ENCODE peak calls at places on chromosome 1, in seven cellular contexts. H, F, K, P, E, R and V are unnamed samples.

GRCh38 chr1:184843732-184844495 is 89.3 kb upstream of the EDEM3 start:
- DNase-seq in H (no peak), F (peak; percentile 87), K (peak; percentile 30), P (no peak), E (no peak), R (no peak), V (no peak)

GRCh38 chr1:156444407-156445001 is 56.1 kb downstream of the MEF2D start:
- DNase-seq in H (no peak), F (no peak), K (peak; percentile 46), P (peak; percentile 61), E (no peak), R (no peak), V (no peak)

GRCh38 chr1:34164510-34165381 is at the start of gene CSMD2:
- DNase-seq in H (no peak), F (no peak), K (peak; percentile 28), P (peak; percentile 12), E (no peak), R (peak; percentile 23), V (no peak)

GRCh38 chr1:47870946-47871750 is 126.0 kb downstream of the TRABD2B start:
- DNase-seq in H (no peak), F (no peak), K (no peak), P (no peak), E (no peak), R (no peak), V (no peak)

GRCh38 chr1:74733616-74734484 is 898 bp downstream of the TYW3 start:
- DNase-seq in H (no peak), F (peak; percentile 55), K (peak; percentile 27), P (peak; percentile 73), E (no peak), R (peak; percentile 77), V (no peak)

GRCh38 chr1:27660300-27660837 is 11.6 kb downstream of the IFI6 start:
- DNase-seq in H (no peak), F (no peak), K (no peak), P (no peak), E (no peak), R (no peak), V (no peak)

GRCh38 chr1:206469933-206470691 is at the start of gene IKBKE:
- DNase-seq in H (peak; percentile 63), F (peak; percentile 84), K (peak; percentile 68), P (peak; percentile 67), E (no peak), R (peak; percentile 73), V (no peak)

GRCh38 chr1:159815926-159816325 is 10.7 kb upstream of the SLAMF8 start:
- DNase-seq in H (no peak), F (no peak), K (no peak), P (no peak), E (no peak), R (no peak), V (no peak)

GRCh38 chr1:15584489-15585363 is at the start of gene AGMAT:
- DNase-seq in H (no peak), F (peak; percentile 79), K (peak; percentile 62), P (peak; percentile 76), E (peak; percentile 59), R (no peak), V (no peak)

GRCh38 chr1:53069265-53069662 is 7.3 kb downstream of the PODN start:
- DNase-seq in H (peak; percentile 15), F (no peak), K (peak; percentile 1), P (no peak), E (no peak), R (no peak), V (no peak)

GRCh38 chr1:193143285-193143684 is 21.5 kb downstream of the CDC73 start:
- DNase-seq in H (no peak), F (no peak), K (no peak), P (no peak), E (no peak), R (peak; percentile 41), V (no peak)

GRCh38 chr1:4344065-4344753 is 310.2 kb upstream of the AJAP1 start:
- DNase-seq in H (no peak), F (no peak), K (no peak), P (no peak), E (no peak), R (no peak), V (no peak)

GRCh38 chr1:77925966-77926365 is 37.5 kb downstream of the NEXN start:
- DNase-seq in H (no peak), F (no peak), K (no peak), P (no peak), E (no peak), R (no peak), V (no peak)

GRCh38 chr1:109762821-109763645 is 690 bp downstream of the EPS8L3 start:
- DNase-seq in H (no peak), F (peak; percentile 54), K (peak; percentile 2), P (no peak), E (no peak), R (peak; percentile 92), V (no peak)

GRCh38 chr1:165073402-165074007 is 283.0 kb downstream of the LMX1A start:
- DNase-seq in H (no peak), F (no peak), K (no peak), P (peak; percentile 59), E (no peak), R (peak; percentile 56), V (no peak)

GRCh38 chr1:204461331-204462228 is 33.0 kb downstream of the PIK3C2B start:
- DNase-seq in H (peak; percentile 74), F (peak; percentile 85), K (no peak), P (no peak), E (no peak), R (no peak), V (no peak)

GRCh38 chr1:195577748-195578147 is 1030.5 kb downstream of the KCNT2 start:
- DNase-seq in H (no peak), F (no peak), K (no peak), P (no peak), E (no peak), R (no peak), V (no peak)

DNA sequence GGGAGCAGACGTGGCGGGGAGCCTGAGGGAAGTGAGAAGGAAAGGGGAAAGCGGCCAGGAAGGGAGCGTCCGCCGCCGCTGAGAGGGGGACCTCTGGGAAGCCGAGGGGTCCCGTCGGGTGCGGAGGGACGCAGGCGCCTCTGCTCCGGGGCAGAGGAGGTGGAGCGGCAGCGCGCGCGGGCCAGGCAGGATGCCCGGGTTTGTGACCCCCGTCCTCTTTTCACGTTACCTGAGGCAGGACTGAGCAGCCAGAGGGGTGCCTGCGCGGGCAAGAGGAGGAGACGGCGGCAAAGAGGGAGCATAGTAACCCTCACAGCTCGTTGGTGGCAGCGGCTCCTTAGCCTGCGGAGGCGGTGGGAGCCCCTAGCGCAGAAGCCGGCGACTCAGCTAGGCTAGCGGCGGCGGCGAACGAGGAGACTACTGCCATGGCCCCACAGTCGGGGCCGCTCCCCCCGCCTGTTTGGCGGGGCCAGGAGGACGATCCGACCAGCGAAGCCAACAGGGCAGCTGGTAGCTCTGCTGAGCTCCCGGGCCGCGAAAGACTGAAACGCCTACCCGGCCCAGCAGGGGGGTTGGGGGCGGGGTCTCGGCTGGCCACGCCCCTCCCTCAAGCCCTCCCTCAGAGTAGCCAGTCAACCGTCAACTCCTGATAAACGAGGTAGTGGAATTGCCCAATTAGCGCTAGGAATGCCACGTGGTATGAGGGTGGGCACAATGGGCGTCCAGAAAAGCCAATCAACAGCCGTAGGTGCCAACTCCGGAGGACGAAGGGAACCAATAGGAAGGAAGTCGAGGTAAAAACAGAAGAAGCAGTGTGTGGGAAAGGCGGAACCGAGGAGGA is at the start of gene TESK2:
- DNase-seq in H (peak; percentile 96), F (peak; percentile 99), K (peak; percentile 99), P (peak; percentile 99), E (peak; percentile 97), R (peak; percentile 99), V (peak; percentile 100)
- TF ChIP-seq POLR2A in H (no peak), F (peak; percentile 91), K (peak; percentile 89), P (no peak), E (peak; percentile 50), R (peak; percentile 62), V (no peak)

DNA sequence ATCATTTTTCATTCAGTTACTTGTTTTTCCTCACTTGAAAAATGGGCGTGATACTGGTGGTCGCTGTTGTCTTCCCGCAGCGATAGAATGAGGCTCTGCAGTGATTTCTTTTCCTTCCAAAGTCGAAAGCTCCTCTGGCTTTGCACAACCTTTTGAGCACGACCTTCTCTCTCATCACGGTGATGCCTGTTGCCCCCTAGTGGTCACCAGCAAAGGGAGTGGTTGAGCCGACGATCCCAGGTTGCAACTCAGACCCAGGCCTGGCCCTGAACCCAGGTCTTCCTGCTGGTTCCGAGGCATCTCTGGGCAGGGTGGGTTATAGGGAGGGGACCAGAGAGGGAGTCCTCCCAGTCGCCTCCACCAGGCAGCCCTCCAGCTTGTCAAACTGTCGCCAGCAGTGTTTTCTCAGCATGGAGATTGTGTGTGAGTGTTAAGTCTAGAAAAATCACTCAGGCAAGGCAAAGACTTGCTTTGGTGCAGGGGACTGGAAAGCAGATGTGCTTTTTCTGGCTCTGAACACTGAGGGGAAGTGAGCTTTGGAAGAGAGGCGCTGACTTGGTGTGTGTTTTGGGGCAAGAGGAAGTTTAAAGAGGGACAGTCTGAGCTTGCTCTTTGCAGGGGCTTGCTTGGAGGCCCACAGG is 285.3 kb downstream of the CAMTA1 start:
- DNase-seq in H (peak; percentile 64), F (peak; percentile 83), K (peak; percentile 74), P (peak; percentile 52), E (no peak), R (peak; percentile 72), V (peak; percentile 47)
- H3K4me3 ChIP-seq in H (peak overlapping the region; percentile 7), F (peak overlapping the region; percentile 34), K (no peak overlapping the region), P (no peak overlapping the region), E (peak overlapping the region; percentile 25), R (peak overlapping the region; percentile 19), V (no peak overlapping the region)

DNA sequence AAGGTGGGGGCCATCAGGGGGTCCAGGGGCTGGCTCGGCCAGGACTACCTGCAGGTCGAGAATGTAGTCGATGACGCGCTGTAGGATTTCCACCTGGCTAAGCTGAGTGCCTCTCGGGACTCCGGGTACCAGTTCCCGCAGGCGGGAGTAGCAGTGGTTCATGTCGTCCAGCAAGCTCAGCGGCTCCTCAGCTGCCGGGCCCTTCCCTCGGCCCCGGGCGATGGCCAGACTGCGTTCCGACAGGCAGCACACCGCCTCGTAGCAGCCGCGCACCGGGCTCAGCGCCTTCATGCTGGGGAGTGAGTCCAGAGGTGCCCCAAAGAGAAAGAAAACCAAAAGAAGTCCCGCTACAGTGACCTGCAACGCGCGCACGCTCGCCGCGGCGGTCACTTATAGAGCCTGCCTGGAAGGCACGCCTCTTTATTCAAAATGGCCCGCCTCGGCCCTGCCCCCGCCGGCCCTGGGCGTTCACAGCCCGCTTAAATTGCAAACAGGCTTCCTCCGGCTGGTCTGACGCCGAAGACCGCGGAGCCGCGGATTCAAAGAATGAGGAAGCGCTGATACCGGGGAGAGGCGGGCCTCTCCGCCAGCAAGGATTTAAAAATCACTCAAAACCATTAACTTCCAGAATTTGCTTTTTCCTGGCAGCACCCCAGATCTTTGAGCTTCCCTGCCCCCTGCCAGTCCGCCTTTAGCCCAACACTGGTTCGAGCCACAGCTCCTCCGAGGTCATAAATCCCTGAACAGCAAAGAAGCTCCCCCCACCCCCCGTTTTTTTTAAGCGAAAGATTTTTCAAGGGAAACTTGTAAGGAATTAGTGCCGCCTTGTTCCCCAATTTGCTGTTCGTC is at the start of gene ID3:
- DNase-seq in H (peak; percentile 98), F (peak; percentile 99), K (peak; percentile 98), P (peak; percentile 95), E (peak; percentile 97), R (peak; percentile 96), V (peak; percentile 100)
- TF ChIP-seq POLR2A in H (peak; percentile 88), F (peak; percentile 99), K (peak; percentile 99), P (peak; percentile 96), E (peak; percentile 73), R (peak; percentile 99), V (no peak)

DNA sequence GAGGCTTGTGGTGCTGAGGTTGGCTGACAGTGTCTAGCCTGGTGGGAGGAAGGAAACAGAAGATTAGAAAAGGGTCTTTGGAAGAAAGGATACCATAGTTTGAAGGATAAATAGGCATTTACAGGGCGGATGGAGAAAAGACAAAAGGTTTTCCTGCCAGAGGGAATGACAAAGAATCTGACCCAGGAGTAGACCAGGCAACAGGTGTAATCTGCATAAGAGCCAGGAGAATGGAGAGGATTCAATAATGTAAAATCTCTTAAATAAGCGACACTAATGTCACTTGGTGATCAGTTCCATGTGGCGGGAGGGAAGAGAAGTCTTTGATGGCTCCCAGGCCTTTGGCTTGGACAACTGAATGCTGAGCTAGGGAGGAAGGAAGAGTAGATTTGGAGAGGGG is 9.4 kb downstream of the MECR start:
- DNase-seq in H (no peak), F (no peak), K (no peak), P (no peak), E (no peak), R (no peak), V (no peak)
- H3K4me3 ChIP-seq in H (no peak overlapping the region), F (no peak overlapping the region), K (no peak overlapping the region), P (no peak overlapping the region), E (no peak overlapping the region), R (no peak overlapping the region), V (no peak overlapping the region)